ENCODE peak calls at places on chromosomes 7 and 10, in eight cellular contexts. One of them, this sample, is unnamed.

GRCh38 chr10:78856421-78856820 is 212.3 kb upstream of the ZMIZ1 start:
- DNase-seq in H1: no peak
- DNase-seq in IMR-90: no peak
- DNase-seq in GM23338: no peak
- DNase-seq in GM23248: no peak
- DNase-seq in H9: no peak
- DNase-seq in astrocyte: no peak
- DNase-seq in neuronal stem cell: no peak
- DNase-seq in this sample: no peak

GRCh38 chr10:32988604-32989003 is 30.6 kb upstream of the ITGB1 start:
- DNase-seq in GM23338: no peak
- DNase-seq in H9: no peak
- DNase-seq in astrocyte: no peak
- DNase-seq in GM23248: no peak
- DNase-seq in H1: no peak
- DNase-seq in neuronal stem cell: no peak
- DNase-seq in IMR-90: no peak
- DNase-seq in this sample: no peak

GRCh38 chr7:24979470-24979862 is 512 bp downstream of the OSBPL3 start:
- DNase-seq in H1: peak
- DNase-seq in GM23338: no peak
- DNase-seq in GM23248: peak
- DNase-seq in neuronal stem cell: peak
- DNase-seq in IMR-90: peak
- DNase-seq in H9: no peak
- DNase-seq in astrocyte: no peak
- DNase-seq in this sample: peak

GRCh38 chr7:25031432-25031831 is 51.5 kb upstream of the OSBPL3 start:
- DNase-seq in IMR-90: peak
- DNase-seq in astrocyte: no peak
- DNase-seq in H9: no peak
- DNase-seq in GM23338: peak
- DNase-seq in neuronal stem cell: no peak
- DNase-seq in H1: no peak
- DNase-seq in GM23248: no peak
- DNase-seq in this sample: no peak

GRCh38 chr10:66783296-66783695 is 142.5 kb upstream of the LRRTM3 start:
- DNase-seq in GM23248: peak
- DNase-seq in H1: no peak
- DNase-seq in GM23338: no peak
- DNase-seq in astrocyte: peak
- DNase-seq in IMR-90: peak
- DNase-seq in H9: no peak
- DNase-seq in neuronal stem cell: no peak
- DNase-seq in this sample: no peak

GRCh38 chr7:30453859-30454258 is 24.7 kb downstream of the NOD1 start:
- DNase-seq in IMR-90: no peak
- DNase-seq in H9: no peak
- DNase-seq in GM23338: no peak
- DNase-seq in GM23248: peak
- DNase-seq in neuronal stem cell: no peak
- DNase-seq in astrocyte: no peak
- DNase-seq in H1: no peak
- DNase-seq in this sample: peak

GRCh38 chr7:46859963-46860475 is 721.9 kb downstream of the TNS3 start:
- DNase-seq in GM23248: peak
- DNase-seq in H9: no peak
- DNase-seq in IMR-90: peak
- DNase-seq in astrocyte: peak
- DNase-seq in H1: no peak
- DNase-seq in GM23338: no peak
- DNase-seq in neuronal stem cell: no peak
- DNase-seq in this sample: peak

GRCh38 chr10:52746169-52746568 is 26.4 kb downstream of the MBL2 start:
- DNase-seq in IMR-90: no peak
- DNase-seq in H9: no peak
- DNase-seq in H1: no peak
- DNase-seq in astrocyte: no peak
- DNase-seq in GM23338: no peak
- DNase-seq in neuronal stem cell: no peak
- DNase-seq in GM23248: no peak
- DNase-seq in this sample: no peak

GRCh38 chr10:8129438-8129837 is 75.0 kb downstream of the GATA3 start:
- DNase-seq in GM23248: no peak
- DNase-seq in GM23338: no peak
- DNase-seq in H9: no peak
- DNase-seq in H1: no peak
- DNase-seq in astrocyte: no peak
- DNase-seq in IMR-90: no peak
- DNase-seq in neuronal stem cell: no peak
- DNase-seq in this sample: no peak

GRCh38 chr7:45230611-45231165 is 73.1 kb downstream of the RAMP3 start:
- DNase-seq in GM23248: no peak
- DNase-seq in H1: peak
- DNase-seq in neuronal stem cell: no peak
- DNase-seq in H9: no peak
- DNase-seq in IMR-90: no peak
- DNase-seq in GM23338: no peak
- DNase-seq in astrocyte: no peak
- DNase-seq in this sample: no peak

GRCh38 chr7:45225560-45226335 is 68.2 kb downstream of the RAMP3 start:
- DNase-seq in GM23338: no peak
- DNase-seq in IMR-90: no peak
- DNase-seq in H9: no peak
- DNase-seq in GM23248: no peak
- DNase-seq in neuronal stem cell: no peak
- DNase-seq in H1: peak
- DNase-seq in astrocyte: no peak
- DNase-seq in this sample: no peak

GRCh38 chr7:45233249-45233775 is 75.7 kb downstream of the RAMP3 start:
- DNase-seq in astrocyte: no peak
- DNase-seq in neuronal stem cell: no peak
- DNase-seq in IMR-90: no peak
- DNase-seq in GM23338: no peak
- DNase-seq in H9: no peak
- DNase-seq in H1: no peak
- DNase-seq in GM23248: no peak
- DNase-seq in this sample: no peak

GRCh38 chr7:45230083-45230482 is 72.5 kb downstream of the RAMP3 start:
- DNase-seq in GM23338: no peak
- DNase-seq in GM23248: no peak
- DNase-seq in IMR-90: no peak
- DNase-seq in H1: no peak
- DNase-seq in astrocyte: no peak
- DNase-seq in H9: no peak
- DNase-seq in neuronal stem cell: no peak
- DNase-seq in this sample: no peak

GRCh38 chr7:45229130-45229920 is 71.7 kb downstream of the RAMP3 start:
- DNase-seq in H1: peak
- DNase-seq in GM23338: no peak
- DNase-seq in H9: no peak
- DNase-seq in GM23248: no peak
- DNase-seq in neuronal stem cell: no peak
- DNase-seq in IMR-90: no peak
- DNase-seq in astrocyte: no peak
- DNase-seq in this sample: no peak
- H2AFZ ChIP-seq in H1: peak
- H2AFZ ChIP-seq in GM23338: peak
- H2AFZ ChIP-seq in H9: no peak
- H2AFZ ChIP-seq in GM23248: no peak
- H2AFZ ChIP-seq in neuronal stem cell: no peak
- H2AFZ ChIP-seq in IMR-90: peak
- H2AFZ ChIP-seq in astrocyte: no peak
- H2AFZ ChIP-seq in this sample: no peak

GRCh38 chr10:72044417-72045041 is 43.8 kb downstream of the SPOCK2 start:
- DNase-seq in GM23338: no peak
- DNase-seq in H1: no peak
- DNase-seq in H9: no peak
- DNase-seq in GM23248: no peak
- DNase-seq in astrocyte: no peak
- DNase-seq in IMR-90: peak
- DNase-seq in neuronal stem cell: no peak
- DNase-seq in this sample: peak
- H2AFZ ChIP-seq in GM23338: peak
- H2AFZ ChIP-seq in H1: peak
- H2AFZ ChIP-seq in H9: no peak
- H2AFZ ChIP-seq in GM23248: no peak
- H2AFZ ChIP-seq in astrocyte: peak
- H2AFZ ChIP-seq in IMR-90: peak
- H2AFZ ChIP-seq in neuronal stem cell: peak
- H2AFZ ChIP-seq in this sample: no peak

DNA sequence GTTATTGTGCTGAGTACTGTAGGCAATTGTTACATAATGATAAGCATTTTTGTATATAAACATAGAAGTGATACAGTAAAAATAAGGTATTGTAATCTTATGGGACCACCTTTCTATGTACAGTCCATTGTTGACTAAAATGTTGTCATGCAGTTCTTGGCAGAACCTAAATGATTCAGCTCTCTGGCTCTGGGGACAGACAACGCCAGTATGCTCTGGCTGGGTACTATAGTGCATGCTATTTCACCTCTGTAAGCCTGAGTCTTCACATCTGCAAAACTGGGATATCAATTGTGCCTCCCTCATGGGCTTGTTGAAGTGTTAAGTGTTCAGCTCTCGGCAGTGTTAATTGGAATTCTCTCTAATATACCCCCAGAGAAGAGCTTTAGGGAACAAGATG is 674.3 kb downstream of the INHBA start:
- DNase-seq in GM23338: no peak
- DNase-seq in GM23248: peak
- DNase-seq in IMR-90: no peak
- DNase-seq in H9: no peak
- DNase-seq in neuronal stem cell: no peak
- DNase-seq in astrocyte: peak
- DNase-seq in H1: no peak
- DNase-seq in this sample: peak
- H2AFZ ChIP-seq in GM23338: peak
- H2AFZ ChIP-seq in GM23248: no peak
- H2AFZ ChIP-seq in IMR-90: no peak
- H2AFZ ChIP-seq in H9: no peak
- H2AFZ ChIP-seq in neuronal stem cell: no peak
- H2AFZ ChIP-seq in astrocyte: no peak
- H2AFZ ChIP-seq in H1: no peak
- H2AFZ ChIP-seq in this sample: peak

DNA sequence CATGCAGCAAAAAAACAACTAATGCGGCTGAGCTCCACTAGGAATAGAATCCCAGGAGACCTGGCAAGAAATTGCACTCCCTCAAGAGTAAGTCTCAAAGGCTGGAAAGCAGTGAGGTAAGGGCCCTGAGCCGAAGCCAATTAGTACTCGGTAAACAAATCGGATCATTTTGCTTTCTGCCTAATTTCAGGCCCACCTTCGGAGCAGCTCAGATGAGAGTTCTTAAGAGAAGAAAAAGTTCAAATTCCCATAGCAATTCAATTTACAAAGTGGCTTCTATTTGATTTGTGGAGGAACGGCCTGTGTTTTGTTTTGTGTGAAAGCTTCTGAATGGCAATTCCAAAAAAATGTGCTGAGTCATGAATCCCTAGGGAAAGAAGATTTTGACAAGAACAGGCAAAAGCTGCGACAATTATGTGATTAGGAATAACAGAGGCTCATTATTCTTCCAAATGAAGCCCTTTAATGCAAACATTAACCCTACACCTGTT is 60.9 kb downstream of the SLC16A9 start:
- DNase-seq in GM23338: peak
- DNase-seq in GM23248: peak
- DNase-seq in IMR-90: no peak
- DNase-seq in astrocyte: peak
- DNase-seq in H9: no peak
- DNase-seq in H1: no peak
- DNase-seq in neuronal stem cell: peak
- DNase-seq in this sample: peak
- H2AFZ ChIP-seq in GM23338: no peak
- H2AFZ ChIP-seq in GM23248: no peak
- H2AFZ ChIP-seq in IMR-90: no peak
- H2AFZ ChIP-seq in astrocyte: peak
- H2AFZ ChIP-seq in H9: no peak
- H2AFZ ChIP-seq in H1: no peak
- H2AFZ ChIP-seq in neuronal stem cell: no peak
- H2AFZ ChIP-seq in this sample: peak

GRCh38 chr10:59692113-59692512 is 17.5 kb downstream of the SLC16A9 start:
- DNase-seq in H9: no peak
- DNase-seq in GM23248: no peak
- DNase-seq in neuronal stem cell: no peak
- DNase-seq in H1: no peak
- DNase-seq in IMR-90: no peak
- DNase-seq in GM23338: no peak
- DNase-seq in astrocyte: no peak
- DNase-seq in this sample: no peak
- H2AFZ ChIP-seq in H9: no peak
- H2AFZ ChIP-seq in GM23248: no peak
- H2AFZ ChIP-seq in neuronal stem cell: no peak
- H2AFZ ChIP-seq in H1: no peak
- H2AFZ ChIP-seq in IMR-90: no peak
- H2AFZ ChIP-seq in GM23338: no peak
- H2AFZ ChIP-seq in astrocyte: no peak
- H2AFZ ChIP-seq in this sample: no peak

DNA sequence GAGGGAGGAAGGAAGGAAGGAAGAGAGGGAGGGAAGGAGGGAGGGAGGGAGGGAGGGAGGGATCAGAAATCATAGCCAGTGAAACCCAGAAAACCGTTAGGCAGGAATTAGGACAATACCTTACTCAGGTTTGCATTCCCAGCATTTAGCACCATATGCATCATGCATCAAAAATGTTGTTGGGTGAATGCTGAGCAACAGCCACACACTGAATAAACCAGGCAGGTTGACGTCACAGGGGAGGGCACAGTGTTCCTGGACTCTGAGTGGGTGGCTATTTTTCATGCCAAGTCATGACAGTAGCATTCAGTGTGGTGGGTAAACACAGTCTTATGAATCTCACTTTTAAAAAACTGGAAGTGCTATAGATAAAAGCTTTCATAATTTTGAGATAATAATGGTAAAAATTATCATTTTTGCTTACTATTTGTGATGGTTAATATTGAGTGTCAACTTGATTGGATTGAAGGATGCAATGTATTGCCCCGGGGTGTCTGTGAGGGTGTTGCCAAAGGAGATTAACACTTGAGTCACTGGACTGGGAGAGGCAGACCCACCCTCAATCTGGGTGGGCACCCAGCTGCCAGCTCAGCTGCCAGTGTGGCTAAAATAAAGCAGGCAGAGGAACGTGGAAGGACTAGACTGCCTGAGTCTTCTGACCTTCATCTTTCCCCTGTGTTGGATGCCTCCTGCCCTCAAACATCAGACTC is 199.1 kb upstream of the PRKCQ start:
- DNase-seq in neuronal stem cell: no peak
- DNase-seq in H1: no peak
- DNase-seq in GM23338: no peak
- DNase-seq in H9: no peak
- DNase-seq in GM23248: peak
- DNase-seq in IMR-90: peak
- DNase-seq in astrocyte: peak
- DNase-seq in this sample: peak
- H2AFZ ChIP-seq in neuronal stem cell: no peak
- H2AFZ ChIP-seq in H1: no peak
- H2AFZ ChIP-seq in GM23338: no peak
- H2AFZ ChIP-seq in H9: no peak
- H2AFZ ChIP-seq in GM23248: peak
- H2AFZ ChIP-seq in IMR-90: peak
- H2AFZ ChIP-seq in astrocyte: peak
- H2AFZ ChIP-seq in this sample: peak

This sample was measured in osteoblast.